ENCODE peak calls at places on chromosomes 6 and 20, in eight cellular contexts. One of them, this sample, is unnamed. For H3K36me3, the result is how much of the 10 kb centered on the place peaks cover.

GRCh38 chr6:135970750-135971149 is 119.2 kb downstream of the PDE7B start:
- DNase-seq in uterus: no peak
- DNase-seq in hepatocyte: no peak
- DNase-seq in lower lobe of right lung: no peak
- DNase-seq in CD8-positive, alpha-beta T cell: no peak
- DNase-seq in pancreas: no peak
- DNase-seq in mammary epithelial cell: no peak
- DNase-seq in OCI-LY7: no peak
- DNase-seq in this sample: no peak

GRCh38 chr6:79010422-79010821 is 67.6 kb downstream of the PHIP start:
- DNase-seq in uterus: no peak
- DNase-seq in hepatocyte: no peak
- DNase-seq in lower lobe of right lung: no peak
- DNase-seq in CD8-positive, alpha-beta T cell: no peak
- DNase-seq in pancreas: no peak
- DNase-seq in mammary epithelial cell: no peak
- DNase-seq in OCI-LY7: no peak
- DNase-seq in this sample: no peak

GRCh38 chr20:62426678-62427077 is 661 bp downstream of the RBBP8NL start:
- DNase-seq in uterus: no peak
- DNase-seq in hepatocyte: peak
- DNase-seq in lower lobe of right lung: peak
- DNase-seq in CD8-positive, alpha-beta T cell: no peak
- DNase-seq in pancreas: peak
- DNase-seq in mammary epithelial cell: no peak
- DNase-seq in OCI-LY7: no peak
- DNase-seq in this sample: no peak

GRCh38 chr6:17584241-17584803 is 15.8 kb upstream of the FAM8A1 start:
- DNase-seq in uterus: peak
- DNase-seq in hepatocyte: peak
- DNase-seq in lower lobe of right lung: no peak
- DNase-seq in CD8-positive, alpha-beta T cell: peak
- DNase-seq in pancreas: no peak
- DNase-seq in mammary epithelial cell: peak
- DNase-seq in OCI-LY7: peak
- DNase-seq in this sample: peak

GRCh38 chr6:15131234-15132195 is 114.4 kb upstream of the JARID2 start:
- DNase-seq in uterus: peak
- DNase-seq in hepatocyte: peak
- DNase-seq in lower lobe of right lung: no peak
- DNase-seq in CD8-positive, alpha-beta T cell: no peak
- DNase-seq in pancreas: no peak
- DNase-seq in mammary epithelial cell: no peak
- DNase-seq in OCI-LY7: no peak
- DNase-seq in this sample: no peak

GRCh38 chr6:150373260-150373701 is 4.5 kb downstream of the IYD start:
- DNase-seq in uterus: no peak
- DNase-seq in hepatocyte: no peak
- DNase-seq in lower lobe of right lung: no peak
- DNase-seq in CD8-positive, alpha-beta T cell: no peak
- DNase-seq in pancreas: no peak
- DNase-seq in mammary epithelial cell: peak
- DNase-seq in OCI-LY7: no peak
- DNase-seq in this sample: no peak

GRCh38 chr20:17223553-17223952 is 3.3 kb upstream of the PCSK2 start:
- DNase-seq in uterus: no peak
- DNase-seq in hepatocyte: no peak
- DNase-seq in lower lobe of right lung: no peak
- DNase-seq in CD8-positive, alpha-beta T cell: no peak
- DNase-seq in pancreas: no peak
- DNase-seq in mammary epithelial cell: no peak
- DNase-seq in OCI-LY7: no peak
- DNase-seq in this sample: no peak

GRCh38 chr20:10922941-10923340 is 249.1 kb upstream of the JAG1 start:
- DNase-seq in uterus: no peak
- DNase-seq in hepatocyte: peak
- DNase-seq in lower lobe of right lung: no peak
- DNase-seq in CD8-positive, alpha-beta T cell: no peak
- DNase-seq in pancreas: no peak
- DNase-seq in mammary epithelial cell: peak
- DNase-seq in OCI-LY7: no peak
- DNase-seq in this sample: no peak

GRCh38 chr20:44112889-44113641 is 73.9 kb downstream of the JPH2 start:
- DNase-seq in uterus: no peak
- DNase-seq in hepatocyte: no peak
- DNase-seq in lower lobe of right lung: no peak
- DNase-seq in CD8-positive, alpha-beta T cell: no peak
- DNase-seq in pancreas: no peak
- DNase-seq in mammary epithelial cell: no peak
- DNase-seq in OCI-LY7: no peak
- DNase-seq in this sample: no peak

GRCh38 chr6:121956782-121957181 is 442.7 kb upstream of the HSF2 start:
- DNase-seq in uterus: no peak
- DNase-seq in hepatocyte: no peak
- DNase-seq in lower lobe of right lung: no peak
- DNase-seq in CD8-positive, alpha-beta T cell: no peak
- DNase-seq in pancreas: no peak
- DNase-seq in mammary epithelial cell: no peak
- DNase-seq in OCI-LY7: no peak
- DNase-seq in this sample: no peak

GRCh38 chr6:39905640-39905975 is 28.7 kb downstream of the MOCS1 start:
- DNase-seq in uterus: no peak
- DNase-seq in hepatocyte: no peak
- DNase-seq in lower lobe of right lung: no peak
- DNase-seq in CD8-positive, alpha-beta T cell: no peak
- DNase-seq in pancreas: no peak
- DNase-seq in mammary epithelial cell: no peak
- DNase-seq in OCI-LY7: no peak
- DNase-seq in this sample: no peak

GRCh38 chr6:135722679-135723078 is 128.8 kb upstream of the PDE7B start:
- DNase-seq in uterus: no peak
- DNase-seq in hepatocyte: peak
- DNase-seq in lower lobe of right lung: no peak
- DNase-seq in CD8-positive, alpha-beta T cell: no peak
- DNase-seq in pancreas: no peak
- DNase-seq in mammary epithelial cell: peak
- DNase-seq in OCI-LY7: no peak
- DNase-seq in this sample: no peak

GRCh38 chr6:105667061-105667460 is 264.2 kb upstream of the PREP start:
- DNase-seq in uterus: no peak
- DNase-seq in hepatocyte: no peak
- DNase-seq in lower lobe of right lung: no peak
- DNase-seq in CD8-positive, alpha-beta T cell: no peak
- DNase-seq in pancreas: no peak
- DNase-seq in mammary epithelial cell: no peak
- DNase-seq in OCI-LY7: no peak
- DNase-seq in this sample: no peak

DNA sequence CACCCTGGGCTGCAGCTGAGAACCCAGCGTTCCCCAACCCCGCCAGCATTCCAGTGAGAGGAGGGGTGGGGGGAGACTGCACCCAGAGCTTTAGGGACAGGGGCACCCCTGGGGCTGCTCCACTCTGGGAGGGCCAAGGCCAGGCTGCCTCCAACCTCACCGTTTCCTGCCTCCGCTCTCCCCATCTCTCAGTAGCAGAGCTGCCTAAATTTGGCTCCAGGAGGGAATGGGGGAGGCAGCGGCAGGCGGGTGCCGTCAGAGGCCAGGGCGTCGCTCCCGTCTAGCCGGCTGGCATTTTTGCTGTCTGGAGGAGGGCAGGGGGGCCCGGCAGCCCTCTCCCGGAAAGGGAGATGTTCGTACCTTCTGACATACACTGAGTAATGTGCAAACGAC is 46.6 kb downstream of the NOL4L start:
- DNase-seq in uterus: no peak
- DNase-seq in hepatocyte: peak
- DNase-seq in lower lobe of right lung: no peak
- DNase-seq in CD8-positive, alpha-beta T cell: peak
- DNase-seq in pancreas: no peak
- DNase-seq in mammary epithelial cell: no peak
- DNase-seq in OCI-LY7: no peak
- DNase-seq in this sample: peak
- H3K27ac ChIP-seq in uterus: no peak
- H3K27ac ChIP-seq in hepatocyte: peak
- H3K27ac ChIP-seq in lower lobe of right lung: peak
- H3K27ac ChIP-seq in CD8-positive, alpha-beta T cell: peak
- H3K27ac ChIP-seq in pancreas: no peak
- H3K27ac ChIP-seq in mammary epithelial cell: no peak
- H3K27ac ChIP-seq in OCI-LY7: peak
- H3K27ac ChIP-seq in this sample: peak

GRCh38 chr20:64049887-64050260 is 435 bp upstream of the SOX18 start:
- DNase-seq in uterus: no peak
- DNase-seq in hepatocyte: no peak
- DNase-seq in lower lobe of right lung: no peak
- DNase-seq in CD8-positive, alpha-beta T cell: no peak
- DNase-seq in pancreas: no peak
- DNase-seq in mammary epithelial cell: no peak
- DNase-seq in OCI-LY7: no peak
- DNase-seq in this sample: no peak

GRCh38 chr20:64051532-64052325 is 2.3 kb upstream of the SOX18 start:
- DNase-seq in uterus: peak
- DNase-seq in hepatocyte: no peak
- DNase-seq in lower lobe of right lung: peak
- DNase-seq in CD8-positive, alpha-beta T cell: no peak
- DNase-seq in pancreas: no peak
- DNase-seq in mammary epithelial cell: no peak
- DNase-seq in OCI-LY7: no peak
- DNase-seq in this sample: no peak

GRCh38 chr20:64049060-64049886 is at the start of gene SOX18:
- DNase-seq in uterus: no peak
- DNase-seq in hepatocyte: peak
- DNase-seq in lower lobe of right lung: no peak
- DNase-seq in CD8-positive, alpha-beta T cell: no peak
- DNase-seq in pancreas: no peak
- DNase-seq in mammary epithelial cell: no peak
- DNase-seq in OCI-LY7: no peak
- DNase-seq in this sample: no peak

GRCh38 chr20:64051033-64051452 is 1.6 kb upstream of the SOX18 start:
- DNase-seq in uterus: no peak
- DNase-seq in hepatocyte: no peak
- DNase-seq in lower lobe of right lung: no peak
- DNase-seq in CD8-positive, alpha-beta T cell: no peak
- DNase-seq in pancreas: no peak
- DNase-seq in mammary epithelial cell: no peak
- DNase-seq in OCI-LY7: no peak
- DNase-seq in this sample: no peak

DNA sequence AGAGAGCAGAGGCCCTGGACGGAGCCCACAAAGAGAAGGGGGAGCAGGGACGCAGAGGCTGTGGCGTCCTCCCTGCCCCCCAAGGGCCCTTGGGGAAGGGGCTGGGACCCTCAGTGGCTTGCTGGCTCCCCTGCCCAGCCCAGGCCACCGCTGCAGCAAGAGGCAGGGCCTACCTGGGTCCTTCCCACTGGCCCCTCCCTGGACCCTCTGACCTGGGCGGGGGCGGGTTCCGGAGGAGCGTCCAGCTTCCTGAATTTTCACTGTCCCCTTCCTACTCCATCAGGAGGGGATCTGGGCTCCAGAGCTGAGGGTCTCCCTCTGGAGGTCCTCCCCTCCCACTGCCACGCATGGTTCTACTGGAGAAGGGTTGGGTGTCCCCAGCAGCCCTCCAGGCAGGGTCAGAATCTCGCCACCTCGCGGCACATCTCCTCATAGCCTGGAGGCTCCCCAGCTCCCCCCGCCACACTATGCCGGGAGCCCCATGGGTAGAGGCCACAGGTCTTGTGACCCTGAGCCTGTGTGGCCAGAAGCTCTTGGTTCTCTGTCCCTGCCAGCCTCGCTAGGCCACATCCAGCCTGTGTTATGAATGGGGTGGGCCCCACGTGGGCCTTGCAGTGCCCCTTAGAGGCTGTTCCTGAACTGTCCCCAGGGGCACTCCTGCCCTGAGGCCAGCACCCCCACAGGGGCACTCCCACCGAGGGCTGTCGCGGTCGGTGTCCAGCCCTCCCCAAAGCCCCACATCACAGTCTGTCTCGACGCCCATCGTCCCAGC is 1.0 kb upstream of the SOX18 start:
- DNase-seq in uterus: no peak
- DNase-seq in hepatocyte: no peak
- DNase-seq in lower lobe of right lung: no peak
- DNase-seq in CD8-positive, alpha-beta T cell: no peak
- DNase-seq in pancreas: no peak
- DNase-seq in mammary epithelial cell: no peak
- DNase-seq in OCI-LY7: no peak
- DNase-seq in this sample: no peak
- H3K4me3 ChIP-seq in uterus: no peak
- H3K4me3 ChIP-seq in hepatocyte: no peak
- H3K4me3 ChIP-seq in lower lobe of right lung: peak
- H3K4me3 ChIP-seq in CD8-positive, alpha-beta T cell: no peak
- H3K4me3 ChIP-seq in pancreas: no peak
- H3K4me3 ChIP-seq in mammary epithelial cell: no peak
- H3K4me3 ChIP-seq in OCI-LY7: no peak
- H3K4me3 ChIP-seq in this sample: no peak

GRCh38 chr6:152993847-152994246 is 8.7 kb downstream of the MTRF1L start:
- DNase-seq in uterus: no peak
- DNase-seq in hepatocyte: no peak
- DNase-seq in lower lobe of right lung: no peak
- DNase-seq in CD8-positive, alpha-beta T cell: no peak
- DNase-seq in pancreas: no peak
- DNase-seq in mammary epithelial cell: no peak
- DNase-seq in OCI-LY7: no peak
- DNase-seq in this sample: no peak
- H3K36me3 ChIP-seq in uterus: under half
- H3K36me3 ChIP-seq in hepatocyte: under half
- H3K36me3 ChIP-seq in lower lobe of right lung: half or more
- H3K36me3 ChIP-seq in CD8-positive, alpha-beta T cell: under half
- H3K36me3 ChIP-seq in pancreas: under half
- H3K36me3 ChIP-seq in mammary epithelial cell: under half
- H3K36me3 ChIP-seq in OCI-LY7: half or more
- H3K36me3 ChIP-seq in this sample: half or more

DNA sequence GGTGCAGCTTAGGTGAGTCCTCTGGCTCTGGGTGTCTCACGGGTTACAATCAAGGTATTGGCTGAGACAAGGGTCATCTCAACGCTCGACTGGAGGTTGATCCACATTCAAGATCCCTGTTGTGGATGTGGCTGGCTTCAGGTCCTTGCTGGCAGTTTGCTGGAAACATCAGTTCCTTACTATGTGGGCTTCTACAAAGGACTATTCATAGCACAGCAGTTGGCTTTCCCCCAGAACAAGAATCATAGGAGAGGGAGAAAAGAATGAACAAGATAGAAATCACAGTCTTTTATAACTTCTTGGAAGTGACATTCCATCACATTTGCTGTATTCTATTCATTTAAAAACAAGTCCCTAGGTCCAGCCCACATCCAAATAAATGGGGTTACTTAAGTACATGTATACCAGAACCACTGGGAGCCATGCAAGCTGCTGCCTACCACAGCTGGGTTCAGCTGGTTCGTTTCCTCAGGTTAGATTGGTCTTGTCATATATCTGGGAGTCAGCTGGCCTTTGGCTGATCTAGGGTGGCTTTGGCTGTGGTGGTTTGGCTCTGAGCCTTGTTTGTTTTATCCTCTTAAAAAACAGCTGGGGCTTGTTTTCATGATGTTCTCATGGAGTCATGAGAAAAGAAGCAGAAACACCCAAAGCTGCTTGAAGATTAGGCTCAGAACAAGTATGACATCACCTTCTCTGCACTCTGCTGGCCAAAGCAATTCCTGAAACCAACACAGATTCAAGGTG is 433.2 kb upstream of the SPTLC3 start:
- DNase-seq in uterus: peak
- DNase-seq in hepatocyte: peak
- DNase-seq in lower lobe of right lung: peak
- DNase-seq in CD8-positive, alpha-beta T cell: no peak
- DNase-seq in pancreas: no peak
- DNase-seq in mammary epithelial cell: peak
- DNase-seq in OCI-LY7: no peak
- DNase-seq in this sample: no peak
- H3K27ac ChIP-seq in uterus: peak
- H3K27ac ChIP-seq in hepatocyte: peak
- H3K27ac ChIP-seq in lower lobe of right lung: peak
- H3K27ac ChIP-seq in CD8-positive, alpha-beta T cell: no peak
- H3K27ac ChIP-seq in pancreas: no peak
- H3K27ac ChIP-seq in mammary epithelial cell: no peak
- H3K27ac ChIP-seq in OCI-LY7: no peak
- H3K27ac ChIP-seq in this sample: no peak

This sample was measured in CD4-positive, CD25-positive, alpha-beta regulatory T cell.